ENCODE peak calls at places on chromosomes 13 and 19, in nine cellular contexts. T is heart left ventricle; Q is HCT116; S is K562; O is body of pancreas; A is testis; B is transverse colon; H is mammary epithelial cell; L is CD8-positive, alpha-beta T cell. V is an unnamed sample. For H3K4me1, the result is how much of the 10 kb centered on the place peaks cover.

GRCh38 chr19:11268783-11269267 is 6.5 kb upstream of the DOCK6 start:
- DNase-seq in A (peak), H (peak), Q (no peak), O (peak), L (no peak), S (peak), B (peak), T (peak), V (peak)

GRCh38 chr19:49632576-49632975 is 7.4 kb downstream of the RRAS start:
- DNase-seq in H (no peak), S (no peak), L (no peak), Q (no peak), A (no peak), T (no peak), B (no peak), O (no peak), V (no peak)

GRCh38 chr19:58305932-58306323 is 751 bp downstream of the ERVK3-1 start:
- DNase-seq in T (no peak), L (no peak), Q (no peak), H (peak), S (no peak), A (no peak), O (no peak), B (peak), V (no peak)

GRCh38 chr13:112849500-112849899 is 119.5 kb upstream of the MCF2L start:
- DNase-seq in S (no peak), B (no peak), H (no peak), A (no peak), Q (no peak), L (no peak), T (no peak), O (peak), V (no peak)

GRCh38 chr13:27535546-27535945 is 84.8 kb downstream of the LNX2 start:
- DNase-seq in O (no peak), S (no peak), Q (no peak), B (no peak), L (no peak), T (no peak), H (no peak), A (no peak), V (peak)

GRCh38 chr13:49895826-49896225 is 40.3 kb downstream of the SPRYD7 start:
- DNase-seq in Q (no peak), A (no peak), S (no peak), B (no peak), L (no peak), O (no peak), T (no peak), H (no peak), V (no peak)

GRCh38 chr13:32446220-32446619 is 18.3 kb upstream of the N4BP2L1 start:
- DNase-seq in B (no peak), S (no peak), A (no peak), H (no peak), L (no peak), Q (no peak), T (no peak), O (no peak), V (no peak)

GRCh38 chr19:33627526-33627925 is 5.8 kb downstream of the CHST8 start:
- DNase-seq in T (no peak), S (no peak), O (no peak), B (no peak), A (no peak), L (no peak), Q (no peak), H (no peak), V (no peak)

GRCh38 chr19:49019242-49019932 is 2.5 kb upstream of the LHB start:
- DNase-seq in L (peak), S (peak), O (peak), H (peak), T (peak), Q (peak), B (peak), A (peak), V (peak)

GRCh38 chr13:70183041-70183440 is 74.8 kb upstream of the KLHL1 start:
- DNase-seq in L (no peak), S (no peak), H (peak), T (no peak), A (no peak), Q (no peak), O (no peak), B (no peak), V (no peak)

GRCh38 chr13:43686557-43686956 is 100.2 kb downstream of the ENOX1 start:
- DNase-seq in B (no peak), S (no peak), O (peak), T (no peak), L (no peak), Q (no peak), H (peak), A (no peak), V (peak)

GRCh38 chr13:48902421-48902820 is 73.3 kb upstream of the FNDC3A start:
- DNase-seq in T (no peak), B (no peak), A (no peak), O (no peak), H (peak), S (no peak), Q (no peak), L (no peak), V (peak)

GRCh38 chr19:13082192-13083007 is 20.3 kb downstream of the LYL1 start:
- DNase-seq in L (no peak), A (peak), Q (no peak), S (peak), T (no peak), B (no peak), H (no peak), O (peak), V (peak)

GRCh38 chr13:60134376-60134775 is 29.4 kb downstream of the DIAPH3 start:
- DNase-seq in O (no peak), T (no peak), H (no peak), B (no peak), L (no peak), Q (no peak), A (no peak), S (no peak), V (no peak)

GRCh38 chr19:31648347-31648746 is 299.1 kb upstream of the TSHZ3 start:
- DNase-seq in H (peak), A (no peak), L (no peak), B (no peak), O (no peak), T (no peak), Q (no peak), S (no peak), V (peak)

GRCh38 chr19:29812080-29812880 is 489 bp downstream of the CCNE1 start:
- DNase-seq in A (no peak), T (no peak), L (no peak), H (no peak), B (peak), Q (no peak), S (peak), O (peak), V (no peak)

GRCh38 chr13:110265682-110266430 is 41.1 kb downstream of the COL4A1 start:
- DNase-seq in B (no peak), A (no peak), T (peak), S (no peak), Q (no peak), O (no peak), L (no peak), H (no peak), V (no peak)

GRCh38 chr13:48976677-48977625 is 1.2 kb downstream of the FNDC3A start:
- DNase-seq in H (no peak), S (no peak), Q (no peak), A (peak), T (no peak), O (no peak), B (peak), L (no peak), V (peak)

GRCh38 chr19:10299545-10300458 is 9.8 kb downstream of the ZGLP1 start:
- DNase-seq in H (no peak), A (no peak), B (no peak), L (no peak), Q (no peak), T (no peak), S (peak), O (no peak), V (no peak)

GRCh38 chr13:37701306-37701705 is 102.7 kb upstream of the POSTN start:
- DNase-seq in H (no peak), S (no peak), A (no peak), Q (no peak), L (no peak), B (no peak), T (no peak), O (no peak), V (no peak)

GRCh38 chr19:17385878-17386611 is 8.0 kb downstream of the CCDC194 start:
- DNase-seq in H (no peak), O (peak), S (peak), T (peak), A (peak), L (peak), Q (no peak), B (peak), V (no peak)

GRCh38 chr13:73173160-73173905 is 114.5 kb downstream of the KLF5 start:
- DNase-seq in B (no peak), Q (no peak), L (no peak), T (no peak), O (no peak), A (no peak), H (no peak), S (no peak), V (no peak)

GRCh38 chr13:54489359-54489758 is 1460.7 kb downstream of the OLFM4 start:
- DNase-seq in O (no peak), Q (no peak), A (no peak), B (no peak), S (no peak), L (no peak), H (no peak), T (no peak), V (no peak)

GRCh38 chr19:32719611-32720059 is at the start of gene TDRD12:
- DNase-seq in B (no peak), T (no peak), L (no peak), Q (no peak), H (no peak), S (no peak), O (no peak), A (peak), V (no peak)

GRCh38 chr19:47644743-47645499 is 36.0 kb downstream of the BICRA start:
- DNase-seq in S (no peak), A (no peak), T (no peak), Q (no peak), H (no peak), L (no peak), O (no peak), B (no peak), V (no peak)

GRCh38 chr19:35009424-35010415 is 9.6 kb downstream of the GRAMD1A start:
- DNase-seq in S (no peak), B (no peak), T (no peak), H (no peak), O (no peak), A (no peak), Q (no peak), L (no peak), V (no peak)

GRCh38 chr13:26555413-26555812 is 2.1 kb upstream of the WASF3 start:
- DNase-seq in T (no peak), B (no peak), L (no peak), A (no peak), O (no peak), H (no peak), S (no peak), Q (no peak), V (no peak)

GRCh38 chr13:111270126-111270525 is 50.3 kb upstream of the TEX29 start:
- DNase-seq in B (no peak), A (no peak), S (no peak), T (no peak), O (no peak), L (no peak), H (no peak), Q (no peak), V (no peak)

GRCh38 chr13:101231751-101232428 is 184.4 kb downstream of the NALCN start:
- DNase-seq in L (no peak), B (no peak), S (no peak), O (no peak), Q (no peak), A (no peak), H (peak), T (no peak), V (no peak)

GRCh38 chr13:30334663-30335386 is 27.5 kb upstream of the KATNAL1 start:
- DNase-seq in L (no peak), A (peak), O (peak), Q (peak), H (no peak), S (peak), T (no peak), B (no peak), V (no peak)
- TF ChIP-seq CTCF in L (no peak), A (peak), O (peak), Q (peak), H (peak), S (peak), T (no peak), B (no peak), V (peak)

GRCh38 chr19:41860419-41861097 is 503 bp downstream of the RPS19 start:
- DNase-seq in T (no peak), Q (no peak), B (no peak), A (no peak), L (no peak), O (no peak), S (no peak), H (no peak), V (no peak)

GRCh38 chr19:41861098-41861768 is 1.2 kb downstream of the RPS19 start:
- DNase-seq in Q (no peak), L (no peak), S (no peak), A (no peak), B (no peak), O (no peak), H (no peak), T (no peak), V (no peak)

GRCh38 chr19:41861846-41862245 is 1.8 kb downstream of the RPS19 start:
- DNase-seq in B (no peak), H (no peak), Q (no peak), O (no peak), L (no peak), S (no peak), A (no peak), T (no peak), V (no peak)

GRCh38 chr19:41859618-41860418 is at the start of gene RPS19:
- DNase-seq in Q (peak), B (peak), S (peak), A (peak), O (peak), L (peak), H (peak), T (peak), V (peak)

DNA sequence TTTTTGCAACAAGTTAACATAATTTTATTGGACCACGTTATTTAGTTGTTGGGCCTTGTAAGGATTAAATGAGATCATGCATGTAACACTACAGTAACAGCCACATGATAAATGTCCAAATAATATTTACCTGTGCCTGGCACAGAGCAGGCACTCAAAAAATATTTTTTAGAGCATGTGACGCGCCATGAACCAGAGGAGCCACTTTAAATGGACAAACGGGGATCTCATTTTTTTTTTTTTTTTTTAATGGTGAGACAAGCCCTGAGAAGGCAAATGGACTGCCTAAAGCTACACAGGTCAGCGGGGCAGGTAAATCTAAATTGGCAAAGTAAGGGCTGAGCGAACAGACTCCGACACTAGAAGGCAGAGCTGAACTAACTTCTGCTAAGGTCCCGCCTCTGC is 840 bp upstream of the RPS19 start:
- DNase-seq in H (no peak), B (no peak), A (no peak), T (no peak), O (no peak), Q (no peak), S (no peak), L (no peak), V (no peak)
- H3K27ac ChIP-seq in H (peak), B (peak), A (no peak), T (peak), O (peak), Q (peak), S (peak), L (peak), V (no peak)

GRCh38 chr13:77019756-77020155 is 7.2 kb downstream of the FBXL3 start:
- DNase-seq in B (no peak), A (no peak), Q (no peak), H (no peak), T (no peak), S (no peak), L (no peak), O (no peak), V (no peak)
- H3K4me1 ChIP-seq in B (half or more), A (under half), Q (under half), H (under half), T (half or more), S (under half), L (half or more), O (half or more), V (under half)

GRCh38 chr19:5046339-5047039 is 77.6 kb downstream of the KDM4B start:
- DNase-seq in L (no peak), B (peak), H (peak), A (no peak), T (no peak), Q (no peak), O (peak), S (no peak), V (no peak)
- TF ChIP-seq CTCF in L (no peak), B (no peak), H (no peak), A (no peak), T (no peak), Q (no peak), O (no peak), S (no peak), V (no peak)

GRCh38 chr19:38284422-38284821 is 19.6 kb upstream of the C19orf33 start:
- DNase-seq in H (no peak), L (no peak), A (no peak), Q (no peak), S (no peak), O (no peak), T (peak), B (no peak), V (no peak)

GRCh38 chr19:38287604-38288003 is 16.4 kb upstream of the C19orf33 start:
- DNase-seq in T (peak), L (no peak), O (no peak), H (no peak), S (no peak), A (no peak), Q (no peak), B (no peak), V (no peak)

GRCh38 chr19:38283261-38283660 is 18.9 kb downstream of the SPINT2 start:
- DNase-seq in Q (no peak), H (no peak), B (no peak), L (no peak), O (no peak), S (no peak), T (peak), A (no peak), V (no peak)

GRCh38 chr19:38288127-38288855 is 15.8 kb upstream of the C19orf33 start:
- DNase-seq in B (no peak), S (no peak), T (peak), O (no peak), A (no peak), L (no peak), Q (no peak), H (no peak), V (no peak)

GRCh38 chr19:38285567-38285966 is 18.5 kb upstream of the C19orf33 start:
- DNase-seq in O (no peak), S (no peak), Q (no peak), A (no peak), T (no peak), L (no peak), B (no peak), H (no peak), V (no peak)
- H3K27ac ChIP-seq in O (no peak), S (no peak), Q (no peak), A (no peak), T (no peak), L (no peak), B (no peak), H (no peak), V (no peak)

V was measured in foreskin keratinocyte.